ENCODE peak calls at places on chromosomes 16 and 17, in five cellular contexts. One of them, this sample, is unnamed.

GRCh38 chr17:9199474-9200196 is 178.3 kb downstream of the NTN1 start:
- DNase-seq in SK-N-SH: no peak
- DNase-seq in HepG2: no peak
- DNase-seq in H1: no peak
- DNase-seq in GM12878: no peak
- DNase-seq in this sample: no peak

GRCh38 chr16:55421225-55421624 is 57.8 kb upstream of the MMP2 start:
- DNase-seq in SK-N-SH: no peak
- DNase-seq in H1: no peak
- DNase-seq in GM12878: no peak
- DNase-seq in HepG2: no peak
- DNase-seq in this sample: no peak

GRCh38 chr16:11967195-11967911 is 2.3 kb downstream of the TNFRSF17 start:
- DNase-seq in HepG2: no peak
- DNase-seq in SK-N-SH: no peak
- DNase-seq in GM12878: no peak
- DNase-seq in H1: no peak
- DNase-seq in this sample: no peak

GRCh38 chr16:24819462-24820040 is 26.2 kb upstream of the SLC5A11 start:
- DNase-seq in H1: no peak
- DNase-seq in HepG2: no peak
- DNase-seq in SK-N-SH: no peak
- DNase-seq in GM12878: no peak
- DNase-seq in this sample: no peak

GRCh38 chr16:56425439-56425832 is at the start of gene AMFR:
- DNase-seq in HepG2: peak; percentile 74
- DNase-seq in SK-N-SH: peak; percentile 95
- DNase-seq in H1: peak; percentile 31
- DNase-seq in GM12878: no peak
- DNase-seq in this sample: no peak

GRCh38 chr16:88869673-88869980 is 3.2 kb upstream of the PABPN1L start:
- DNase-seq in GM12878: no peak
- DNase-seq in SK-N-SH: no peak
- DNase-seq in H1: no peak
- DNase-seq in HepG2: no peak
- DNase-seq in this sample: no peak

GRCh38 chr16:22188595-22189442 is 17.3 kb upstream of the EEF2K start:
- DNase-seq in HepG2: peak; percentile 85
- DNase-seq in H1: no peak
- DNase-seq in SK-N-SH: peak; percentile 73
- DNase-seq in GM12878: peak; percentile 55
- DNase-seq in this sample: no peak

GRCh38 chr17:1083451-1084187 is 86.7 kb downstream of the TIMM22 start:
- DNase-seq in GM12878: no peak
- DNase-seq in HepG2: no peak
- DNase-seq in H1: no peak
- DNase-seq in SK-N-SH: no peak
- DNase-seq in this sample: no peak

GRCh38 chr17:33338242-33338641 is 45.1 kb upstream of the ASIC2 start:
- DNase-seq in SK-N-SH: no peak
- DNase-seq in GM12878: no peak
- DNase-seq in H1: no peak
- DNase-seq in HepG2: no peak
- DNase-seq in this sample: no peak

GRCh38 chr17:42760652-42761581 is at the start of gene RAMP2:
- DNase-seq in GM12878: no peak
- DNase-seq in HepG2: no peak
- DNase-seq in H1: no peak
- DNase-seq in SK-N-SH: peak; percentile 84
- DNase-seq in this sample: no peak

GRCh38 chr17:4304417-4305027 is 40.7 kb upstream of the ANKFY1 start:
- DNase-seq in H1: no peak
- DNase-seq in HepG2: peak; percentile 41
- DNase-seq in SK-N-SH: peak; percentile 68
- DNase-seq in GM12878: no peak
- DNase-seq in this sample: no peak

GRCh38 chr16:57137043-57137442 is 44.7 kb downstream of the CPNE2 start:
- DNase-seq in GM12878: no peak
- DNase-seq in SK-N-SH: no peak
- DNase-seq in HepG2: no peak
- DNase-seq in H1: no peak
- DNase-seq in this sample: no peak

GRCh38 chr17:48626470-48627241 is 498 bp upstream of the HOXB9 start:
- DNase-seq in HepG2: no peak
- DNase-seq in SK-N-SH: no peak
- DNase-seq in H1: no peak
- DNase-seq in GM12878: no peak
- DNase-seq in this sample: no peak

GRCh38 chr17:59846391-59847165 is 46.2 kb downstream of the TUBD1 start:
- DNase-seq in GM12878: peak; percentile 91
- DNase-seq in SK-N-SH: no peak
- DNase-seq in HepG2: peak; percentile 99
- DNase-seq in H1: no peak
- DNase-seq in this sample: peak; percentile 79

GRCh38 chr16:48591976-48592375 is 18.0 kb downstream of the N4BP1 start:
- DNase-seq in GM12878: no peak
- DNase-seq in H1: no peak
- DNase-seq in HepG2: no peak
- DNase-seq in SK-N-SH: no peak
- DNase-seq in this sample: no peak

GRCh38 chr17:49730787-49731441 is 23.1 kb upstream of the SLC35B1 start:
- DNase-seq in SK-N-SH: no peak
- DNase-seq in H1: no peak
- DNase-seq in GM12878: no peak
- DNase-seq in HepG2: no peak
- DNase-seq in this sample: no peak

GRCh38 chr17:67628580-67629013 is 89.1 kb upstream of the NOL11 start:
- DNase-seq in HepG2: peak; percentile 70
- DNase-seq in SK-N-SH: peak; percentile 64
- DNase-seq in H1: peak; percentile 29
- DNase-seq in GM12878: no peak
- DNase-seq in this sample: no peak
- TF ChIP-seq SIN3A in HepG2: no peak
- TF ChIP-seq SIN3A in SK-N-SH: no peak
- TF ChIP-seq SIN3A in H1: no peak
- TF ChIP-seq SIN3A in GM12878: no peak
- TF ChIP-seq SIN3A in this sample: no peak

GRCh38 chr17:44130693-44131349 is 7.4 kb upstream of the HDAC5 start:
- DNase-seq in SK-N-SH: no peak
- DNase-seq in GM12878: no peak
- DNase-seq in H1: no peak
- DNase-seq in HepG2: peak; percentile 67
- DNase-seq in this sample: no peak

GRCh38 chr17:44128383-44128782 is 4.9 kb upstream of the HDAC5 start:
- DNase-seq in H1: no peak
- DNase-seq in HepG2: no peak
- DNase-seq in GM12878: no peak
- DNase-seq in SK-N-SH: no peak
- DNase-seq in this sample: no peak

GRCh38 chr17:44134752-44135568 is 6.8 kb upstream of the HROB start:
- DNase-seq in HepG2: no peak
- DNase-seq in GM12878: no peak
- DNase-seq in SK-N-SH: no peak
- DNase-seq in H1: no peak
- DNase-seq in this sample: no peak

GRCh38 chr17:44133918-44134476 is 7.7 kb upstream of the HROB start:
- DNase-seq in SK-N-SH: no peak
- DNase-seq in GM12878: no peak
- DNase-seq in H1: no peak
- DNase-seq in HepG2: no peak
- DNase-seq in this sample: no peak

GRCh38 chr17:44132275-44132821 is 8.9 kb upstream of the HDAC5 start:
- DNase-seq in HepG2: no peak
- DNase-seq in SK-N-SH: no peak
- DNase-seq in GM12878: no peak
- DNase-seq in H1: no peak
- DNase-seq in this sample: no peak
- H3K27ac ChIP-seq in HepG2: no peak overlapping the region
- H3K27ac ChIP-seq in SK-N-SH: no peak overlapping the region
- H3K27ac ChIP-seq in GM12878: peak overlapping the region; percentile 19
- H3K27ac ChIP-seq in H1: no peak overlapping the region
- H3K27ac ChIP-seq in this sample: no peak overlapping the region

GRCh38 chr17:17689312-17689711 is 8.1 kb downstream of the RAI1 start:
- DNase-seq in HepG2: no peak
- DNase-seq in SK-N-SH: no peak
- DNase-seq in H1: no peak
- DNase-seq in GM12878: no peak
- DNase-seq in this sample: no peak
- H3K4me1 ChIP-seq in HepG2: peaks cover 86% of the 10 kb centered on the region
- H3K4me1 ChIP-seq in SK-N-SH: peaks cover 52% of the 10 kb centered on the region
- H3K4me1 ChIP-seq in H1: peaks cover 4% of the 10 kb centered on the region
- H3K4me1 ChIP-seq in GM12878: peaks cover 72% of the 10 kb centered on the region
- H3K4me1 ChIP-seq in this sample: peaks cover 83% of the 10 kb centered on the region

GRCh38 chr17:52202572-52202876 is 44.0 kb upstream of the CA10 start:
- DNase-seq in H1: no peak
- DNase-seq in HepG2: no peak
- DNase-seq in GM12878: no peak
- DNase-seq in SK-N-SH: no peak
- DNase-seq in this sample: no peak
- TF ChIP-seq SIN3A in H1: no peak
- TF ChIP-seq SIN3A in HepG2: no peak
- TF ChIP-seq SIN3A in GM12878: no peak
- TF ChIP-seq SIN3A in SK-N-SH: no peak
- TF ChIP-seq SIN3A in this sample: no peak

DNA sequence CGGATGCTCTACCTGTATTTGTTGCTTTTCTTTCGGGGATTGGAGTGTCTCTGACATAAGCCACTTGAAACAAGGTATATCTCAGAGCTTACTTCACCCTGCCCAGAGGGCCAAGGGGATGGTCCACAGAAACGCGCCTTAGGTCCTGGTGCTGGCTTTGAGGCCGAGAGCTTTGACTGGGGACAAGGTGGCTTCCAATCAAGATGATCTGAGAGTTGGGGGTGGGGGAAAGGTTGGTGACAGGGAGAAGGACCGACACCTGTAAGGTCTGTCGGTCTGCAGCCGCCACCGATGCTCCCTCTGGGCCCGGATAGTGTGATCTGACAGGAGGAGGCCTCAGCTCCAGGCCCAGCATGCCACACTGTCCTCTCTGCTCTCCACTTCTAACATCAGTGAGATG is 21.8 kb upstream of the SPATA32 start:
- DNase-seq in GM12878: no peak
- DNase-seq in HepG2: no peak
- DNase-seq in H1: no peak
- DNase-seq in SK-N-SH: no peak
- DNase-seq in this sample: no peak
- H3K27ac ChIP-seq in GM12878: peak overlapping the region; percentile 44
- H3K27ac ChIP-seq in HepG2: no peak overlapping the region
- H3K27ac ChIP-seq in H1: no peak overlapping the region
- H3K27ac ChIP-seq in SK-N-SH: no peak overlapping the region
- H3K27ac ChIP-seq in this sample: peak overlapping the region; percentile 59

DNA sequence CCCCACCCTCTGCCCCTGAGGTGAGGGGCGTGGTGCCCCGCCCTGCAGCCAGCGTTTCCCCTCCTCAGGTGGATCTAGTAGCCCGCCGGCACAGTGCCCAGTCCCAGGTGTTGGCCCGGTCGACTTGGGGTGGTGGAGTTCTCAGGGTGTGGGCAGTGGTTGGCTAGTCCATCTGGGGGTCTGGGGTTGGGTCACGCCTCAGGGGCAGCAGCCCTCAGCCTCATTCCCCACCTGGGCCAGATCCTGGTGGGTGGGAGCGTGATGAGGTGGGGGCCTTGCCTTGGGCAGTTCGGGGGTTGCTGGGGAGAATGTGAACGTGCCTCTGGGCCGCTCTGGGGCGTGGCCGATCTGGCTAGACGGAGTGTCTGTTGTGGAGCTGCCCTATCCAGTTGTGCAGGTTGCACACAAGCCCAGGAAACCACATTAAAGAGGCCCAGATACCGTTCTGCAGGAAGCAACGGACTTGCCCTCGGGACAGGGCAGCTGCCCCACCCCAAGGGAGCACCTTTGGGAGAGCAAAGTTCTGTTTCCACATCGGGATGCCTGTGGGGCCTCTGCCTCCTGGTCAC is 32.0 kb downstream of the GSE1 start:
- DNase-seq in SK-N-SH: no peak
- DNase-seq in GM12878: no peak
- DNase-seq in HepG2: peak; percentile 40
- DNase-seq in H1: no peak
- DNase-seq in this sample: no peak
- H3K4me1 ChIP-seq in SK-N-SH: no peaks in the 10 kb centered on the region
- H3K4me1 ChIP-seq in GM12878: no peaks in the 10 kb centered on the region
- H3K4me1 ChIP-seq in HepG2: peaks cover 31% of the 10 kb centered on the region
- H3K4me1 ChIP-seq in H1: no peaks in the 10 kb centered on the region
- H3K4me1 ChIP-seq in this sample: peaks cover 40% of the 10 kb centered on the region